ENCODE peak calls at places on chromosome 2, in nine cellular contexts. G is choroid plexus epithelial cell, H is AG04449, W is PC-9, L is endodermal cell, O is AG09309, D is fibroblast of villous mesenchyme, B is neural crest cell, Y is pancreas. J is an unnamed sample.

GRCh38 chr2:236402016-236402784 is 138.0 kb upstream of the ASB18 start:
- DNase-seq in D (no peak), W (no peak), H (no peak), L (no peak), B (no peak), O (no peak), G (no peak), Y (no peak), J (no peak)

GRCh38 chr2:3222636-3223035 is 155.0 kb downstream of the EIPR1 start:
- DNase-seq in D (no peak), G (peak), B (no peak), H (no peak), W (no peak), O (no peak), L (peak), Y (no peak), J (no peak)

GRCh38 chr2:105235388-105236059 is 6.0 kb upstream of the GPR45 start:
- DNase-seq in Y (peak), W (peak), L (peak), O (no peak), H (no peak), G (peak), D (peak), B (peak), J (peak)

GRCh38 chr2:25587361-25587760 is 86.0 kb downstream of the DTNB start:
- DNase-seq in D (peak), G (peak), W (no peak), O (no peak), L (no peak), H (no peak), B (no peak), Y (no peak), J (no peak)

GRCh38 chr2:173934895-173935294 is 30.3 kb downstream of the SP3 start:
- DNase-seq in G (no peak), B (no peak), L (no peak), D (no peak), Y (no peak), H (no peak), W (peak), O (no peak), J (no peak)

GRCh38 chr2:200751786-200752185 is 59.9 kb upstream of the BZW1 start:
- DNase-seq in H (no peak), D (no peak), Y (no peak), W (no peak), B (no peak), L (no peak), G (no peak), O (no peak), J (no peak)

GRCh38 chr2:232377841-232378734 is 463 bp upstream of the ALPP start:
- DNase-seq in Y (no peak), D (no peak), G (no peak), H (no peak), B (no peak), W (peak), L (no peak), O (no peak), J (no peak)

GRCh38 chr2:238251986-238252385 is 12.1 kb upstream of the HES6 start:
- DNase-seq in H (no peak), L (no peak), O (no peak), G (no peak), Y (no peak), D (no peak), W (no peak), B (no peak), J (no peak)

DNA sequence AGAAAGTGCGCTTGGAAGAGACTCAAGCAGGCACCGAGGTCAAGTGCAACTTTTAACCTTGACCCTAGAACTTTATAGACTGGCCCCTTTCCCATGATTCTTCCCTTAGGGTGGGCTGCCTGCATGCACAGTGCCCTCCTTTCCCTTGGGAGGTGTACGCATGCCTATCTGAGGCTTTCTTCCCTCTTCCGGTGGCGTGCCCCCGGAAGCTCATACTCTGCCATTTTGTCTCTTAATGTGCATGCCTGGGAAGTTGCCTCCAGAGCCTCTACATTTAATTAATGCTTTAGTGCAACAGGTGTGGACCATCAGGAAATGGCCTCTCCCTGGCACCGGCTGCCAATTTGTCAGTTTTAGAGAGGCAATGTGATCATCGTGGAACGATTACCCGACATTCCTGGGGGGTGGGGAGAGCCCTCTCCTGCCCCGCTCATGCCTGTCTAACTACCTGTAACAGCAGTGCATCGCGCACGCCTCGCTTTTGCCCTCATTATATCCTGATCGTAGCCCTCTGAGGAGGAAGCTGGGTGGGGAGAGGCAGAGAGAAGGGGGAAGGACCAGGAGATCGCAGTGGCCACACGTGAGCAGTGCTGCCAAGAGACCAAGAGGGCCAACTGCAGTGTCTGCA is 194.8 kb downstream of the TFCP2L1 start:
- DNase-seq in H (no peak), Y (no peak), L (no peak), D (no peak), B (no peak), G (no peak), O (no peak), W (no peak), J (no peak)
- TF ChIP-seq CTCF in H (no peak), Y (no peak), L (no peak), D (no peak), B (no peak), G (no peak), O (no peak), W (no peak), J (no peak)

DNA sequence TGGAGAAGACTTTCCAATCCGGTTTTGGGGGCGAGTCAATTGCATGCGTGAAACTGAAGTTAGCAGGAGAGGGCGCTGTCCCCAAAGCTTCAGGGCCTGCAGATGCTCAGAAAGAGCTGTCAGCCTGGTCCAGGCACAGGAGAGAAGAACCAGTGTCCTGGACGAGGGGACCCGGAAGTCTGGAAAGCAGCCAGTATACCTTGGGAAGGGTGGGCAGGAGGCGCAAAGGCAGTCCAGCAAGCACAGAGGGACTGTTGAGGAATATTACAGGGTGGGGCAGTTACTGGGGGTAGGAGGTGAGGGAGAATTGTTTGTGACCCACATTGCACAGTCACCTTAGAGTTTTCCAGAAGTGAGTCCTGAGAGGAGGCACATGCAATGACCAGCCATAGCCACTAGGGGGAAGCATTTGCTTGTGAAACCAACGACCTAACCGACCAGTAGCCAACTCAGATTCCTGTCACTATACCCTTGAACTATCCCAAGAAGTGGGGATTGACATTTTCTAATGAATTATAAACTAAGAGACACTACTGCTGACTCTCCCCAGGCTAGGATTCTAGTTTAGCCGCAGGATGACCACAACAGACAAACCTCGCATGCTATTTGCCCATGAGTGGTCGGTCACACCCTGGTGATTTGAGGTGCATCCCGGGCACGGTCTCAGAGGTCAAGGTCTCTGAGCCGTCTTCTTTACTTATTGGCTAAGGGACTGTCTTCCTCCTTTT is 172.8 kb downstream of the RDH14 start:
- DNase-seq in H (no peak), W (peak), B (peak), D (peak), G (peak), L (peak), O (peak), Y (peak), J (peak)
- TF ChIP-seq CTCF in H (peak), W (peak), B (peak), D (peak), G (peak), L (peak), O (peak), Y (peak), J (peak)

DNA sequence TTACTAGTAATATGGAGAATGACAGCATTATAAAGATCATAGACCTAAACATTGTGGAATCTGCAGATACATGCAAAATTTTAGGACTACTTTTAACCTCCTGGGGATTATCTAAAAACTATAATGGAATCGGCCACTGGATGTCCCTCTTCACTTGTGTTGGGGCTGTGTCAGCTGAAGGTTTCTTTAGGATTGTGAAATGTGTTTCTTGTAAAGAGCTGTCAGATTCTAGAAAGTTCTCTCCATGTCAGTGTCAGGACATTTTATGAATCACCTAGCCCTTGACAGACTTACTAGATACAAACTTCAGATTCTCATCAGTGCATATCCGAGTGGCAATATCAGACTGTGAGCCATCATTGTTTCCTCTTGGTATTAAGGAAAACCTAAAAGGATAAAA is 107.2 kb downstream of the CPS1 start:
- DNase-seq in G (peak), D (peak), B (no peak), H (no peak), W (no peak), Y (no peak), L (no peak), O (peak), J (no peak)
- TF ChIP-seq CTCF in G (peak), D (no peak), B (peak), H (no peak), W (peak), Y (peak), L (peak), O (peak), J (no peak)

GRCh38 chr2:66270247-66270646 is 164.7 kb upstream of the MEIS1 start:
- DNase-seq in B (no peak), H (no peak), Y (no peak), G (no peak), D (no peak), O (no peak), L (peak), W (no peak), J (no peak)

GRCh38 chr2:66268756-66269155 is 166.2 kb upstream of the MEIS1 start:
- DNase-seq in O (no peak), L (no peak), G (no peak), W (no peak), B (no peak), D (no peak), Y (no peak), H (no peak), J (no peak)

GRCh38 chr2:66264354-66264753 is 170.6 kb upstream of the MEIS1 start:
- DNase-seq in W (no peak), G (no peak), Y (no peak), D (no peak), L (no peak), O (no peak), B (no peak), H (no peak), J (no peak)

GRCh38 chr2:66271777-66272176 is 163.1 kb upstream of the MEIS1 start:
- DNase-seq in H (no peak), G (no peak), W (no peak), L (no peak), B (no peak), D (no peak), O (no peak), Y (no peak), J (no peak)

DNA sequence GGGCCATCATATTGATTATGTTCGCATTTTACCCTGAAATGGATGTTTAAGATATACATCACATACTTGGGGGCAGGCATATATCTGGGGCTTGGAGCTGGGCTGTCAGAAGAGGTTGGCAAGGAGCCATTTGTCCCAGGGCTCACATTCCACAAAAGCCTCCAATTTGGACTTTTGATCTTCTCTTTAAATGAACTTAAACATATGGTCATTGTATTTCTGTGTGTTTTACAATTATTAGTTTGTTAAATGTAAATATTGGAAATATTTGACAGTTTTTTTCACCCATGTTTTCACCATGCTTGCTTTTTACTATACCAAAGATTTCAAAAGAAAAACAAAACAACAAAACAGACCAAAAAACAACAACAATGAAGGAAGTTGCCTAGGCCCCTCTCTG is 165.8 kb upstream of the MEIS1 start:
- DNase-seq in W (no peak), Y (no peak), L (no peak), O (no peak), G (no peak), H (no peak), D (no peak), B (no peak), J (no peak)
- TF ChIP-seq CTCF in W (no peak), Y (no peak), L (no peak), O (no peak), G (no peak), H (no peak), D (no peak), B (no peak), J (no peak)

GRCh38 chr2:145815933-145816332 is 1296.0 kb upstream of the ZEB2 start:
- DNase-seq in G (no peak), D (no peak), B (no peak), L (no peak), H (no peak), W (no peak), O (no peak), Y (no peak), J (no peak)
- TF ChIP-seq CTCF in G (no peak), D (no peak), B (no peak), L (no peak), H (no peak), W (no peak), O (no peak), Y (no peak), J (no peak)

GRCh38 chr2:96233880-96234316 is 25.3 kb upstream of the STARD7 start:
- DNase-seq in B (no peak), W (no peak), D (no peak), O (no peak), G (no peak), H (no peak), Y (no peak), L (no peak), J (no peak)
- TF ChIP-seq CTCF in B (no peak), W (no peak), D (no peak), O (no peak), G (no peak), H (no peak), Y (no peak), L (no peak), J (no peak)

GRCh38 chr2:40450066-40450841 is 1.6 kb downstream of the SLC8A1 start:
- DNase-seq in H (no peak), L (no peak), O (no peak), D (peak), W (no peak), B (no peak), Y (no peak), G (peak), J (no peak)
- TF ChIP-seq CTCF in H (no peak), L (no peak), O (no peak), D (no peak), W (no peak), B (peak), Y (no peak), G (peak), J (no peak)

DNA sequence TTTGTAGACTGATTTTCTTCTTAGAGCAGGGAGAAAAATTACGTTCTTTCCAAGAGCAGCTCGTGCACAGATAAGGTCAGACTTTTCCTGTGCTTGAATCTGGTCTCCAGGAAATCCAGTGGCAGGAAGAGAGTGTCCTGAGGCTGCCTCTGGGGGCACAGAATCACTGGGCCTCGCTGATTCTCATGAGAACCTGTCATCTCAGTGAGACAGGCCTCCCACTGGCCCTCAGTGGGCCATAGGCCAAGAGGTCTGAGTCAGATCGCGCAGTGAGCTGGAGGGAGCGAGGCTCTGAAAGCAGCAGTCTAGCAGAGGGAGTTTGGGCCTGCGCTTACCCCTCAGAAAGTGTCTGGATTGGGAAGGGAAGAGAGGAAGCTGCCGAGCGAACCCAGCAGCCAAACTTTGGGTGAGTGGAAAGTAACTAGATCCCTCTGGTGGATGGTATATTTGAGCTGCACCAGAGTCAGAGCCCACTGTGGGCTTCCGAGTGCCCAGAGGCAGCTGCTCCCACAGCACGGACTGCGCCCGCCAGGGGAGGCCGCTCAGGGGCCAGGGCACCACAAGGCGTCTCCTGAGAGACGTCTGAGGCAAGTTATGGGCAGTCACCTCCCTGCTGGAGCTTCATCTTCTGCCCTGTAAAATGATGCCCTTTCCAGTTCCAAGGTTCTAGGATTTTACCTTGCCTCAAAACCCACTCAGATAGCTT is 8.2 kb downstream of the GDF7 start:
- DNase-seq in W (no peak), D (peak), G (peak), H (peak), Y (no peak), O (peak), B (no peak), L (peak), J (no peak)
- TF ChIP-seq CTCF in W (no peak), D (no peak), G (peak), H (no peak), Y (no peak), O (no peak), B (no peak), L (no peak), J (no peak)

GRCh38 chr2:158530829-158531228 is 74.1 kb downstream of the PKP4 start:
- DNase-seq in O (no peak), W (no peak), G (no peak), Y (no peak), H (no peak), L (no peak), B (no peak), D (no peak), J (no peak)
- TF ChIP-seq CTCF in O (no peak), W (no peak), G (peak), Y (no peak), H (no peak), L (peak), B (no peak), D (no peak), J (no peak)

J was measured in mesothelial cell of epicardium.